ENCODE peak calls at places on chromosomes 11 and 22, in eight cellular contexts. D is pulmonary artery endothelial cell, C is aorta, K is activated T-helper 1 cell treated with Interleukin-2 at 50 U/mL for 16 hours, U is tibial nerve, J is GF-D8, M is iris pigment epithelial cell, A is NCI-H774. V is an unnamed sample.

GRCh38 chr11:68014157-68014965 is 4.2 kb downstream of the ALDH3B1 start:
- DNase-seq in D (no peak), C (peak; percentile 83), K (no peak), U (peak; percentile 61), J (no peak), M (peak; percentile 83), A (no peak), V (peak; percentile 92)

GRCh38 chr11:11297578-11297977 is 55.5 kb downstream of the CSNK2A3 start:
- DNase-seq in D (no peak), C (no peak), K (no peak), U (no peak), J (no peak), M (no peak), A (no peak), V (no peak)

GRCh38 chr11:69140635-69141034 is 15.1 kb upstream of the SMIM38 start:
- DNase-seq in D (no peak), C (no peak), K (no peak), U (no peak), J (no peak), M (no peak), A (no peak), V (no peak)

GRCh38 chr11:114170226-114170625 is 110.7 kb downstream of the ZBTB16 start:
- DNase-seq in D (no peak), C (peak; percentile 49), K (no peak), U (no peak), J (no peak), M (no peak), A (no peak), V (no peak)

GRCh38 chr22:44574057-44574456 is 76.0 kb upstream of the RTL6 start:
- DNase-seq in D (no peak), C (no peak), K (no peak), U (no peak), J (no peak), M (peak; percentile 28), A (no peak), V (no peak)

GRCh38 chr11:133947298-133947905 is 9.4 kb downstream of the IGSF9B start:
- DNase-seq in D (no peak), C (no peak), K (peak; percentile 47), U (no peak), J (peak; percentile 63), M (peak; percentile 47), A (no peak), V (no peak)

GRCh38 chr11:10683429-10683828 is 10.1 kb downstream of the IRAG1 start:
- DNase-seq in D (no peak), C (no peak), K (no peak), U (no peak), J (no peak), M (no peak), A (no peak), V (no peak)

GRCh38 chr11:96942855-96943254 is 553.0 kb downstream of the JRKL start:
- DNase-seq in D (no peak), C (peak; percentile 26), K (no peak), U (no peak), J (no peak), M (no peak), A (no peak), V (no peak)

GRCh38 chr11:44564653-44565007 is 833 bp upstream of the CD82 start:
- DNase-seq in D (peak; percentile 36), C (peak; percentile 95), K (no peak), U (peak; percentile 70), J (no peak), M (peak; percentile 82), A (peak; percentile 50), V (peak; percentile 88)

GRCh38 chr22:20457506-20458240 is 20.0 kb upstream of the SCARF2 start:
- DNase-seq in D (no peak), C (peak; percentile 50), K (no peak), U (no peak), J (no peak), M (no peak), A (no peak), V (no peak)

GRCh38 chr11:120383518-120384155 is 47.4 kb downstream of the ARHGEF12 start:
- DNase-seq in D (no peak), C (no peak), K (no peak), U (no peak), J (no peak), M (peak; percentile 51), A (no peak), V (no peak)

GRCh38 chr11:68680541-68681231 is 3.7 kb upstream of the GAL start:
- DNase-seq in D (no peak), C (peak; percentile 34), K (no peak), U (no peak), J (no peak), M (no peak), A (no peak), V (no peak)

GRCh38 chr11:75966546-75967287 is 151.7 kb downstream of the UVRAG start:
- DNase-seq in D (peak; percentile 45), C (no peak), K (no peak), U (no peak), J (peak; percentile 17), M (peak; percentile 75), A (no peak), V (no peak)

GRCh38 chr22:46280999-46281623 is 13.3 kb downstream of the TTC38 start:
- DNase-seq in D (no peak), C (no peak), K (no peak), U (no peak), J (no peak), M (no peak), A (no peak), V (peak; percentile 48)

GRCh38 chr22:22508274-22509176 is at the start of gene ZNF280B:
- DNase-seq in D (peak; percentile 52), C (peak; percentile 86), K (peak; percentile 74), U (no peak), J (peak; percentile 64), M (peak; percentile 91), A (peak; percentile 84), V (peak; percentile 76)

GRCh38 chr11:6520265-6520664 is 23.2 kb downstream of the DNHD1 start:
- DNase-seq in D (no peak), C (no peak), K (no peak), U (no peak), J (no peak), M (no peak), A (no peak), V (no peak)

GRCh38 chr11:125929445-125930075 is 16.3 kb upstream of the VSIG10L2 start:
- DNase-seq in D (no peak), C (no peak), K (no peak), U (no peak), J (no peak), M (no peak), A (no peak), V (no peak)

GRCh38 chr11:27623945-27624523 is 76.2 kb downstream of the BDNF start:
- DNase-seq in D (no peak), C (no peak), K (no peak), U (no peak), J (no peak), M (no peak), A (no peak), V (no peak)

GRCh38 chr11:104618949-104619348 is 279.3 kb downstream of the CASP12 start:
- DNase-seq in D (no peak), C (no peak), K (no peak), U (no peak), J (no peak), M (no peak), A (no peak), V (no peak)

GRCh38 chr11:134071306-134071705 is 2.4 kb downstream of the JAM3 start:
- DNase-seq in D (no peak), C (no peak), K (no peak), U (no peak), J (no peak), M (no peak), A (peak; percentile 49), V (no peak)

GRCh38 chr11:35193767-35194166 is 54.8 kb downstream of the CD44 start:
- DNase-seq in D (no peak), C (no peak), K (no peak), U (no peak), J (no peak), M (no peak), A (no peak), V (no peak)

GRCh38 chr11:64245797-64246623 is 733 bp downstream of the PPP1R14B start:
- DNase-seq in D (no peak), C (peak; percentile 96), K (peak; percentile 57), U (peak; percentile 58), J (no peak), M (peak; percentile 91), A (peak; percentile 21), V (peak; percentile 76)

GRCh38 chr11:8219257-8220021 is 44.2 kb downstream of the LMO1 start:
- DNase-seq in D (no peak), C (no peak), K (no peak), U (no peak), J (no peak), M (peak; percentile 69), A (peak; percentile 28), V (peak; percentile 24)

GRCh38 chr11:15145635-15146034 is 30.9 kb downstream of the INSC start:
- DNase-seq in D (no peak), C (no peak), K (no peak), U (no peak), J (no peak), M (no peak), A (no peak), V (no peak)

GRCh38 chr22:27987557-27987956 is 68.5 kb upstream of the PITPNB start:
- DNase-seq in D (no peak), C (no peak), K (no peak), U (no peak), J (no peak), M (peak; percentile 87), A (no peak), V (no peak)

GRCh38 chr22:27919943-27920755 is 1.1 kb upstream of the PITPNB start:
- DNase-seq in D (peak; percentile 41), C (no peak), K (no peak), U (no peak), J (peak; percentile 22), M (peak; percentile 76), A (no peak), V (no peak)

GRCh38 chr11:118152020-118152551 is 537 bp downstream of the SCN4B start:
- DNase-seq in D (no peak), C (no peak), K (no peak), U (no peak), J (no peak), M (no peak), A (no peak), V (no peak)

GRCh38 chr11:95266751-95267374 is 35.9 kb upstream of the SESN3 start:
- DNase-seq in D (no peak), C (no peak), K (no peak), U (no peak), J (no peak), M (peak; percentile 27), A (no peak), V (no peak)

GRCh38 chr11:93017821-93018690 is 48.6 kb downstream of the MTNR1B start:
- DNase-seq in D (no peak), C (no peak), K (no peak), U (no peak), J (no peak), M (peak; percentile 56), A (no peak), V (no peak)

GRCh38 chr22:29517215-29517908 is 36.2 kb downstream of the THOC5 start:
- DNase-seq in D (no peak), C (no peak), K (no peak), U (no peak), J (no peak), M (no peak), A (no peak), V (no peak)

V was measured in lower lobe of right lung.